ENCODE peak calls at places on chromosome 13, in five cellular contexts. One of them, this sample, is unnamed.

GRCh38 chr13:80923907-80924306 is 583.0 kb upstream of the SPRY2 start:
- DNase-seq in fibroblast of the aortic adventitia: no peak
- DNase-seq in BJ: no peak
- DNase-seq in brain microvascular endothelial cell: no peak
- DNase-seq in CD8-positive, alpha-beta T cell: no peak
- DNase-seq in this sample: no peak

GRCh38 chr13:53052675-53053074 is 24.1 kb downstream of the OLFM4 start:
- DNase-seq in BJ: no peak
- DNase-seq in CD8-positive, alpha-beta T cell: no peak
- DNase-seq in fibroblast of the aortic adventitia: no peak
- DNase-seq in brain microvascular endothelial cell: no peak
- DNase-seq in this sample: no peak

GRCh38 chr13:106104281-106104901 is 431.1 kb downstream of the EFNB2 start:
- DNase-seq in CD8-positive, alpha-beta T cell: no peak
- DNase-seq in brain microvascular endothelial cell: peak; percentile 93
- DNase-seq in fibroblast of the aortic adventitia: peak; percentile 85
- DNase-seq in BJ: peak; percentile 73
- DNase-seq in this sample: peak; percentile 45

GRCh38 chr13:25783480-25784081 is 268.2 kb downstream of the SHISA2 start:
- DNase-seq in brain microvascular endothelial cell: no peak
- DNase-seq in fibroblast of the aortic adventitia: no peak
- DNase-seq in BJ: no peak
- DNase-seq in CD8-positive, alpha-beta T cell: no peak
- DNase-seq in this sample: no peak

GRCh38 chr13:71867101-71867814 is at the start of gene DACH1:
- DNase-seq in fibroblast of the aortic adventitia: peak; percentile 8
- DNase-seq in brain microvascular endothelial cell: peak; percentile 58
- DNase-seq in BJ: no peak
- DNase-seq in CD8-positive, alpha-beta T cell: no peak
- DNase-seq in this sample: no peak

GRCh38 chr13:23621316-23621645 is 51.1 kb downstream of the TNFRSF19 start:
- DNase-seq in BJ: peak; percentile 57
- DNase-seq in fibroblast of the aortic adventitia: peak; percentile 42
- DNase-seq in brain microvascular endothelial cell: peak; percentile 94
- DNase-seq in CD8-positive, alpha-beta T cell: no peak
- DNase-seq in this sample: peak; percentile 97

GRCh38 chr13:23574421-23574820 is 4.2 kb downstream of the TNFRSF19 start:
- DNase-seq in BJ: no peak
- DNase-seq in fibroblast of the aortic adventitia: no peak
- DNase-seq in brain microvascular endothelial cell: no peak
- DNase-seq in CD8-positive, alpha-beta T cell: no peak
- DNase-seq in this sample: no peak

GRCh38 chr13:85729296-85729695 is 69.9 kb downstream of the SLITRK6 start:
- DNase-seq in brain microvascular endothelial cell: no peak
- DNase-seq in CD8-positive, alpha-beta T cell: no peak
- DNase-seq in fibroblast of the aortic adventitia: peak; percentile 3
- DNase-seq in BJ: peak; percentile 26
- DNase-seq in this sample: no peak

GRCh38 chr13:58893396-58893795 is 1261.9 kb downstream of the PCDH17 start:
- DNase-seq in CD8-positive, alpha-beta T cell: no peak
- DNase-seq in BJ: no peak
- DNase-seq in brain microvascular endothelial cell: no peak
- DNase-seq in fibroblast of the aortic adventitia: no peak
- DNase-seq in this sample: no peak

GRCh38 chr13:73607489-73608156 is 526.6 kb downstream of the KLF12 start:
- DNase-seq in CD8-positive, alpha-beta T cell: no peak
- DNase-seq in BJ: no peak
- DNase-seq in brain microvascular endothelial cell: no peak
- DNase-seq in fibroblast of the aortic adventitia: no peak
- DNase-seq in this sample: peak; percentile 25

GRCh38 chr13:22040810-22041364 is 370.0 kb downstream of the FGF9 start:
- DNase-seq in brain microvascular endothelial cell: no peak
- DNase-seq in BJ: no peak
- DNase-seq in CD8-positive, alpha-beta T cell: no peak
- DNase-seq in fibroblast of the aortic adventitia: no peak
- DNase-seq in this sample: no peak

GRCh38 chr13:36858285-36858684 is 39.3 kb downstream of the RFXAP start:
- DNase-seq in CD8-positive, alpha-beta T cell: no peak
- DNase-seq in BJ: peak; percentile 6
- DNase-seq in fibroblast of the aortic adventitia: peak; percentile 75
- DNase-seq in brain microvascular endothelial cell: no peak
- DNase-seq in this sample: peak; percentile 19

GRCh38 chr13:78658630-78659449 is at the start of gene OBI1:
- DNase-seq in brain microvascular endothelial cell: peak; percentile 92
- DNase-seq in BJ: peak; percentile 41
- DNase-seq in CD8-positive, alpha-beta T cell: peak; percentile 92
- DNase-seq in fibroblast of the aortic adventitia: peak; percentile 90
- DNase-seq in this sample: no peak

GRCh38 chr13:25630327-25630726 is 258.6 kb downstream of the ATP8A2 start:
- DNase-seq in BJ: no peak
- DNase-seq in brain microvascular endothelial cell: no peak
- DNase-seq in fibroblast of the aortic adventitia: no peak
- DNase-seq in CD8-positive, alpha-beta T cell: no peak
- DNase-seq in this sample: no peak

GRCh38 chr13:33228645-33229445 is 56.7 kb downstream of the STARD13 start:
- DNase-seq in brain microvascular endothelial cell: peak; percentile 63
- DNase-seq in CD8-positive, alpha-beta T cell: no peak
- DNase-seq in BJ: no peak
- DNase-seq in fibroblast of the aortic adventitia: peak; percentile 74
- DNase-seq in this sample: no peak

GRCh38 chr13:78401833-78402232 is 201.5 kb downstream of the POU4F1 start:
- DNase-seq in CD8-positive, alpha-beta T cell: no peak
- DNase-seq in brain microvascular endothelial cell: no peak
- DNase-seq in BJ: no peak
- DNase-seq in fibroblast of the aortic adventitia: no peak
- DNase-seq in this sample: no peak

GRCh38 chr13:107020393-107020792 is 452.5 kb upstream of the ARGLU1 start:
- DNase-seq in CD8-positive, alpha-beta T cell: no peak
- DNase-seq in fibroblast of the aortic adventitia: no peak
- DNase-seq in BJ: no peak
- DNase-seq in brain microvascular endothelial cell: no peak
- DNase-seq in this sample: no peak

GRCh38 chr13:56864451-56864850 is 276.3 kb upstream of the PRR20A start:
- DNase-seq in BJ: no peak
- DNase-seq in brain microvascular endothelial cell: no peak
- DNase-seq in CD8-positive, alpha-beta T cell: no peak
- DNase-seq in fibroblast of the aortic adventitia: no peak
- DNase-seq in this sample: no peak

GRCh38 chr13:33524086-33524485 is 238.5 kb upstream of the STARD13 start:
- DNase-seq in fibroblast of the aortic adventitia: peak; percentile 95
- DNase-seq in BJ: peak; percentile 79
- DNase-seq in CD8-positive, alpha-beta T cell: no peak
- DNase-seq in brain microvascular endothelial cell: peak; percentile 88
- DNase-seq in this sample: no peak

GRCh38 chr13:114132419-114133121 is at the start of gene RASA3:
- DNase-seq in brain microvascular endothelial cell: peak; percentile 52
- DNase-seq in CD8-positive, alpha-beta T cell: peak; percentile 82
- DNase-seq in fibroblast of the aortic adventitia: peak; percentile 74
- DNase-seq in BJ: no peak
- DNase-seq in this sample: no peak

GRCh38 chr13:114225610-114226009 is 9.1 kb upstream of the CDC16 start:
- DNase-seq in brain microvascular endothelial cell: no peak
- DNase-seq in BJ: no peak
- DNase-seq in fibroblast of the aortic adventitia: no peak
- DNase-seq in CD8-positive, alpha-beta T cell: peak; percentile 62
- DNase-seq in this sample: no peak

GRCh38 chr13:83178008-83178407 is 704.3 kb downstream of the SLITRK1 start:
- DNase-seq in brain microvascular endothelial cell: no peak
- DNase-seq in CD8-positive, alpha-beta T cell: no peak
- DNase-seq in fibroblast of the aortic adventitia: no peak
- DNase-seq in BJ: no peak
- DNase-seq in this sample: no peak

GRCh38 chr13:103539265-103539664 is 473.0 kb upstream of the SLC10A2 start:
- DNase-seq in brain microvascular endothelial cell: no peak
- DNase-seq in fibroblast of the aortic adventitia: no peak
- DNase-seq in BJ: no peak
- DNase-seq in CD8-positive, alpha-beta T cell: no peak
- DNase-seq in this sample: no peak

GRCh38 chr13:108269601-108270328 is at the start of gene TNFSF13B:
- DNase-seq in fibroblast of the aortic adventitia: peak; percentile 62
- DNase-seq in brain microvascular endothelial cell: peak; percentile 6
- DNase-seq in BJ: peak; percentile 4
- DNase-seq in CD8-positive, alpha-beta T cell: peak; percentile 66
- DNase-seq in this sample: peak; percentile 13

GRCh38 chr13:45950343-45950995 is 98.9 kb upstream of the SIAH3 start:
- DNase-seq in brain microvascular endothelial cell: no peak
- DNase-seq in fibroblast of the aortic adventitia: peak; percentile 13
- DNase-seq in BJ: no peak
- DNase-seq in CD8-positive, alpha-beta T cell: no peak
- DNase-seq in this sample: no peak

GRCh38 chr13:98150836-98151489 is 8.1 kb downstream of the FARP1 start:
- DNase-seq in CD8-positive, alpha-beta T cell: no peak
- DNase-seq in BJ: no peak
- DNase-seq in brain microvascular endothelial cell: no peak
- DNase-seq in fibroblast of the aortic adventitia: no peak
- DNase-seq in this sample: no peak

GRCh38 chr13:98143157-98143553 is 261 bp downstream of the FARP1 start:
- DNase-seq in BJ: no peak
- DNase-seq in fibroblast of the aortic adventitia: no peak
- DNase-seq in CD8-positive, alpha-beta T cell: no peak
- DNase-seq in brain microvascular endothelial cell: no peak
- DNase-seq in this sample: no peak

GRCh38 chr13:98144501-98145350 is 1.8 kb downstream of the FARP1 start:
- DNase-seq in fibroblast of the aortic adventitia: peak; percentile 45
- DNase-seq in BJ: peak; percentile 13
- DNase-seq in CD8-positive, alpha-beta T cell: no peak
- DNase-seq in brain microvascular endothelial cell: no peak
- DNase-seq in this sample: no peak

GRCh38 chr13:98143601-98144500 is 957 bp downstream of the FARP1 start:
- DNase-seq in BJ: no peak
- DNase-seq in fibroblast of the aortic adventitia: peak; percentile 42
- DNase-seq in CD8-positive, alpha-beta T cell: no peak
- DNase-seq in brain microvascular endothelial cell: no peak
- DNase-seq in this sample: no peak

DNA sequence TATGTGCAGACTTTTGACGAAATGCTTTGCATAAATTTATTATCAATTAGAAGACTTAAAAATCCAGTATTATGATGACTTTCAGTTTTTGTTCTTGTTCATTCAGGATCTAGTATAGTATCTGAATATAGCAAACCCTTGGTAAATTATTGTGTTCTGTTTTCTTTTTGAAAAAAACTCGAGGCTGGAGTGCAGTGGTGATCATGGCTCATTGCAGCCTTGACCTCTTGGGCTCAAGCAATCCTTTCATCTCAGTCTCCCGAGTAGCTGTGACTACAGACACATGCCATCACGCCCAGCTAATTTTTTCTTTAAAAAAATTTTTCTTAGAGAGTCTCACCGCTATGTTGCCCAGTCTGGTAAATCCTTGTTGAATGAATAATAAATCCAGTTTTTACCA is 4.6 kb downstream of the FARP1 start:
- DNase-seq in CD8-positive, alpha-beta T cell: no peak
- DNase-seq in BJ: no peak
- DNase-seq in fibroblast of the aortic adventitia: no peak
- DNase-seq in brain microvascular endothelial cell: no peak
- DNase-seq in this sample: no peak
- TF ChIP-seq CTCF in CD8-positive, alpha-beta T cell: no peak
- TF ChIP-seq CTCF in BJ: no peak
- TF ChIP-seq CTCF in fibroblast of the aortic adventitia: peak; percentile 11
- TF ChIP-seq CTCF in brain microvascular endothelial cell: peak; percentile 37
- TF ChIP-seq CTCF in this sample: no peak

DNA sequence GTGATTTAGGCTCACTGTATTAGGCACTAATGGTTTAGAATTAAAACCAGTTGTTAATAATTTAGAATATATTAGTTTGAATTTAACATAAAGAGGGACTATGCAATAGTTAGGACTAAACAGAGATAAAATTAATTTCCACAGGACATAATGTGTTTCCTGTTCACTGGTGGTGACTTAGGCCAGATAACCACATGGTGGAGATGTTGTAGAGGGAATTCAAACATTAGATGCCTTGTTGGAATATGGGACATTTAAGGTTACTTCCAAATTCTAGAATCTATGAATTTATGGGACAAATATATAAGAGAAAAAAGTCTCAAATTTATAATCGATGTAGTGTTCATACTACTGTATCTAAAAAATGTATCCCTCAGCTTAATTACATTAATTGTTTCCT is 615.5 kb upstream of the KLHL1 start:
- DNase-seq in fibroblast of the aortic adventitia: no peak
- DNase-seq in BJ: no peak
- DNase-seq in brain microvascular endothelial cell: peak; percentile 12
- DNase-seq in CD8-positive, alpha-beta T cell: no peak
- DNase-seq in this sample: no peak
- TF ChIP-seq CTCF in fibroblast of the aortic adventitia: no peak
- TF ChIP-seq CTCF in BJ: no peak
- TF ChIP-seq CTCF in brain microvascular endothelial cell: peak; percentile 32
- TF ChIP-seq CTCF in CD8-positive, alpha-beta T cell: no peak
- TF ChIP-seq CTCF in this sample: peak; percentile 33

DNA sequence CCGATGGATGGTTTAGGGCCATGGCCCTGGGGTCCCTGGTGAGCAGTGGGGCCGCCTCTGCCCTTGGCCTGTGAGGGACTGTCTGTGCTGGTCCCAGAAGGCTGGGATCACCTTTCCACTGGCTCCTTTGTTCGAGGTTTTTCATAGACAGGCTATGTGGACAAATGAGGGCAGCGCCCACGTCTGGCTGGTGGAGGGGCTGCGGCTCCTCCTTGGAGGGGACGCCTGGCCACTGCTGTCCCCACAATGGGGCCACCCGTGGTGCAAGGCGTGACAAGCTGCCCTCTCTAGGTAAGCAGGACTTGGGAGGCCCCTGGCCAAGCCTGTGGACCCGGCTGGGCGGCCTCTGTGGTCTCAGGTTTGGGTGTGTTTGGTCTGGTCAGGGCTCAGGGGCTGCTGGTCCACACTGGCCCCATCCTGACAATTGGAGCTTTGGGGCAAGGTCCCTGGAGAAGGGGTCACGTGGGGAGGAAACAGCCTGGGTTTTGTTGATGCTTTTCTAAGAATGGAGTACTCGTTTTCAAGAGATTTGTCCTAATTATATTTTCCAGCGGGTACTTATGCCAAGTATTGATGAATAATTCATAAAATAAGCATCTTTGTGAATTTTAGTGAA is 33.3 kb downstream of the MCF2L start:
- DNase-seq in CD8-positive, alpha-beta T cell: no peak
- DNase-seq in BJ: no peak
- DNase-seq in brain microvascular endothelial cell: no peak
- DNase-seq in fibroblast of the aortic adventitia: no peak
- DNase-seq in this sample: no peak
- TF ChIP-seq CTCF in CD8-positive, alpha-beta T cell: no peak
- TF ChIP-seq CTCF in BJ: no peak
- TF ChIP-seq CTCF in brain microvascular endothelial cell: peak; percentile 43
- TF ChIP-seq CTCF in fibroblast of the aortic adventitia: peak; percentile 28
- TF ChIP-seq CTCF in this sample: no peak

GRCh38 chr13:48977973-48978372 is 2.3 kb downstream of the FNDC3A start:
- DNase-seq in brain microvascular endothelial cell: peak; percentile 11
- DNase-seq in CD8-positive, alpha-beta T cell: no peak
- DNase-seq in fibroblast of the aortic adventitia: peak; percentile 44
- DNase-seq in BJ: no peak
- DNase-seq in this sample: no peak

GRCh38 chr13:48975101-48975925 is at the start of gene FNDC3A:
- DNase-seq in CD8-positive, alpha-beta T cell: no peak
- DNase-seq in brain microvascular endothelial cell: peak; percentile 48
- DNase-seq in BJ: no peak
- DNase-seq in fibroblast of the aortic adventitia: peak; percentile 66
- DNase-seq in this sample: no peak

GRCh38 chr13:48978942-48979601 is 3.4 kb downstream of the FNDC3A start:
- DNase-seq in CD8-positive, alpha-beta T cell: no peak
- DNase-seq in BJ: no peak
- DNase-seq in brain microvascular endothelial cell: no peak
- DNase-seq in fibroblast of the aortic adventitia: peak; percentile 51
- DNase-seq in this sample: no peak

GRCh38 chr13:48975926-48976676 is 389 bp downstream of the FNDC3A start:
- DNase-seq in fibroblast of the aortic adventitia: peak; percentile 75
- DNase-seq in brain microvascular endothelial cell: peak; percentile 63
- DNase-seq in BJ: no peak
- DNase-seq in CD8-positive, alpha-beta T cell: peak; percentile 88
- DNase-seq in this sample: no peak

GRCh38 chr13:48976677-48977625 is 1.2 kb downstream of the FNDC3A start:
- DNase-seq in brain microvascular endothelial cell: no peak
- DNase-seq in CD8-positive, alpha-beta T cell: no peak
- DNase-seq in BJ: no peak
- DNase-seq in fibroblast of the aortic adventitia: peak; percentile 32
- DNase-seq in this sample: no peak
- TF ChIP-seq CTCF in brain microvascular endothelial cell: no peak
- TF ChIP-seq CTCF in CD8-positive, alpha-beta T cell: no peak
- TF ChIP-seq CTCF in BJ: no peak
- TF ChIP-seq CTCF in fibroblast of the aortic adventitia: no peak
- TF ChIP-seq CTCF in this sample: no peak

This sample was measured in epithelial cell of proximal tubule.